ENCODE peak calls at places on chromosomes 5 and 9, in four cellular contexts. S is Calu3, Z is T follicular helper cell, I is LoVo. M is an unnamed sample.

GRCh38 chr9:22005700-22006605 is 3.2 kb downstream of the CDKN2B start:
- DNase-seq in S (no peak), Z (no peak), I (no peak), M (no peak)

GRCh38 chr9:90556897-90557296 is 85.7 kb downstream of the DIRAS2 start:
- DNase-seq in S (no peak), Z (no peak), I (no peak), M (no peak)

GRCh38 chr5:58925627-58926545 is 343.0 kb downstream of the RAB3C start:
- DNase-seq in S (no peak), Z (no peak), I (no peak), M (no peak)

GRCh38 chr5:167049043-167049663 is 1242.3 kb upstream of the WWC1 start:
- DNase-seq in S (peak), Z (no peak), I (peak), M (no peak)

GRCh38 chr5:132525299-132525724 is 18.0 kb downstream of the IL5 start:
- DNase-seq in S (no peak), Z (no peak), I (no peak), M (no peak)

GRCh38 chr9:91240596-91240995 is 121.1 kb downstream of the AUH start:
- DNase-seq in S (no peak), Z (no peak), I (no peak), M (no peak)

GRCh38 chr5:140131967-140132409 is 6.3 kb downstream of the IGIP start:
- DNase-seq in S (peak), Z (no peak), I (peak), M (no peak)

GRCh38 chr5:172282277-172283019 is 1.1 kb downstream of the UBTD2 start:
- DNase-seq in S (no peak), Z (no peak), I (peak), M (no peak)

GRCh38 chr5:77239126-77239741 is 28.8 kb downstream of the PDE8B start:
- DNase-seq in S (peak), Z (peak), I (no peak), M (no peak)

GRCh38 chr9:134198771-134199170 is 34.4 kb upstream of the RNU6ATAC start:
- DNase-seq in S (no peak), Z (no peak), I (no peak), M (no peak)

GRCh38 chr5:115349001-115349817 is 52.8 kb upstream of the CCDC112 start:
- DNase-seq in S (peak), Z (no peak), I (peak), M (no peak)

GRCh38 chr9:20289416-20289815 is 332.9 kb downstream of the MLLT3 start:
- DNase-seq in S (no peak), Z (no peak), I (no peak), M (no peak)

GRCh38 chr5:120207139-120207538 is 257.0 kb upstream of the PRR16 start:
- DNase-seq in S (no peak), Z (no peak), I (no peak), M (no peak)

GRCh38 chr5:107378218-107378899 is 292.4 kb downstream of the EFNA5 start:
- DNase-seq in S (no peak), Z (no peak), I (no peak), M (no peak)

GRCh38 chr5:168670881-168671575 is 91.9 kb upstream of the PANK3 start:
- DNase-seq in S (no peak), Z (no peak), I (no peak), M (no peak)

GRCh38 chr5:180908998-180909731 is 10.2 kb downstream of the BTNL8 start:
- DNase-seq in S (no peak), Z (no peak), I (no peak), M (no peak)

GRCh38 chr9:77876091-77876490 is 155.5 kb downstream of the GNAQ start:
- DNase-seq in S (no peak), Z (no peak), I (no peak), M (no peak)